ENCODE peak calls at places on chromosome 1, in five cellular contexts. O is kidney, D is choroid plexus epithelial cell, H is lung, U is heart left ventricle. A is an unnamed sample.

GRCh38 chr1:234337233-234337632 is 36.0 kb upstream of the COA6 start:
- DNase-seq in O (no peak), D (no peak), H (no peak), U (no peak), A (no peak)

GRCh38 chr1:167661527-167662436 is 31.8 kb downstream of the RCSD1 start:
- DNase-seq in O (no peak), D (peak), H (no peak), U (peak), A (peak)

GRCh38 chr1:33524586-33524985 is 52.1 kb downstream of the ZSCAN20 start:
- DNase-seq in O (no peak), D (no peak), H (no peak), U (no peak), A (no peak)

GRCh38 chr1:226549937-226550670 is 1.5 kb downstream of the STUM start:
- DNase-seq in O (peak), D (no peak), H (no peak), U (peak), A (no peak)

GRCh38 chr1:68329096-68329835 is 96.9 kb upstream of the WLS start:
- DNase-seq in O (no peak), D (no peak), H (no peak), U (no peak), A (peak)

GRCh38 chr1:113353581-113353980 is 36.7 kb upstream of the MAGI3 start:
- DNase-seq in O (no peak), D (no peak), H (no peak), U (no peak), A (peak)

GRCh38 chr1:2937805-2938204 is 83.5 kb upstream of the ACTRT2 start:
- DNase-seq in O (no peak), D (no peak), H (no peak), U (no peak), A (no peak)

GRCh38 chr1:41679531-41679930 is 195.0 kb upstream of the EDN2 start:
- DNase-seq in O (peak), D (no peak), H (no peak), U (no peak), A (no peak)

GRCh38 chr1:44826375-44827196 is 16.5 kb downstream of the PTCH2 start:
- DNase-seq in O (peak), D (peak), H (no peak), U (peak), A (peak)

GRCh38 chr1:51234721-51235425 is 1.2 kb upstream of the RNF11 start:
- DNase-seq in O (peak), D (peak), H (peak), U (peak), A (no peak)

GRCh38 chr1:85237613-85238012 is 21.8 kb downstream of the C1orf52 start:
- DNase-seq in O (no peak), D (no peak), H (no peak), U (no peak), A (no peak)

GRCh38 chr1:67120855-67121619 is 13.7 kb downstream of the C1orf141 start:
- DNase-seq in O (no peak), D (no peak), H (no peak), U (no peak), A (no peak)

GRCh38 chr1:67130673-67131072 is 4.1 kb downstream of the C1orf141 start:
- DNase-seq in O (no peak), D (no peak), H (no peak), U (no peak), A (no peak)

GRCh38 chr1:67124455-67124854 is 10.3 kb downstream of the C1orf141 start:
- DNase-seq in O (no peak), D (no peak), H (no peak), U (no peak), A (no peak)

GRCh38 chr1:67126974-67127373 is 7.8 kb downstream of the C1orf141 start:
- DNase-seq in O (no peak), D (no peak), H (no peak), U (no peak), A (no peak)

GRCh38 chr1:67126111-67126746 is 8.5 kb downstream of the C1orf141 start:
- DNase-seq in O (no peak), D (peak), H (no peak), U (no peak), A (peak)
- TF ChIP-seq CTCF in O (no peak), D (peak), H (no peak), U (no peak), A (peak)

GRCh38 chr1:209652121-209652742 is at the start of gene LAMB3:
- DNase-seq in O (peak), D (no peak), H (peak), U (no peak), A (no peak)
- H3K4me3 ChIP-seq in O (no peak), D (no peak), H (no peak), U (no peak), A (no peak)

DNA sequence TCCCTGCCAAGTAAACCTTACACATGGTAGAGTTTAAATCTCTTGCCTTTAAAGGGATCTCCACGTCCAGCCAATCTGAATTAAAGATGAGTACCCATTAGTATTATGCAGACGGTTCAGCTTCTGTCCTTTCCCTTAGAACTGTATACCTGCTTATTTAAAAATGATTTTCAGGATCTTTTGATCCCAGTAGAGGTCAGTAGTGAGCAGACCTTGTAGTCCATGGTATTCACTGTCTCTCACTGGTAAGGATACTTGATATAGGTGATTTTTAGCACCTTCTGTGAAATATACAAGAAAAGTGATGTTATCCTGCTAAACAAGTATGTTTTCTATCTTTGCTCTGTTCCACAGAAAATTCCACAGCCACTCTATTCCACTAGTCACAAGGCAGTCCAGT is 1211.6 kb upstream of the ADGRL4 start:
- DNase-seq in O (no peak), D (peak), H (no peak), U (no peak), A (peak)
- TF ChIP-seq CTCF in O (peak), D (peak), H (no peak), U (peak), A (peak)

DNA sequence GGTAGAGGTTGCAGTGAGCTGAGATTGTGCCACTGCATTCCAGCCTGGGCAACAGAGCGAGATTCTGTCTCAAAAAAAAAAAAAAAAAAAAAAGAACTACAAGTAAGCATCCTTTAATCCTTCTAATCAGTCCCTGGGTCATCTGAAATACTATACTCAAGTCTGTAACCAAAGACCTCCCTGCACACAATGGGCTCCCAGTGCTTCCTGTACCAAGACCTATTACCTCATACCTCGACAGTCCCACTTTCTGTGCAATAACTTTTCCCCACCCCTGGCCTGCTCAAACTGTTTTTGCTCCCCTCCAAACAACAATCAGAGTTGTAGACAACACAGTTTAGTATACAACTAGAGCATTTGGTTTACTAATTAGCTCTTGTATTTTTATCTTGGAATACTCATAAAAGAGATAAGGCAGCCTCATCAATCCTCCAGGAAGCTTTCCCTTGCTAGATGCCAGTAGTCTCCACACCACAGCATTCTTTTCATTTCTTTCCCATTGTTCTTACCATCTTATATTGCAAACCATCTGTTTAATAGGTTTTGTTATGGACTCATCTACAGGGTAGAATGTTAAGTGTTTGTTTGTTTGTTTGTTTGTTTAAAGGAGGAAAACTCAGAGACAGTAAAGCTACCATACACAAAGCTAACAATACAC is 19.2 kb upstream of the RLF start:
- DNase-seq in O (no peak), D (no peak), H (no peak), U (no peak), A (no peak)
- H3K4me3 ChIP-seq in O (no peak), D (no peak), H (no peak), U (no peak), A (no peak)

GRCh38 chr1:205448540-205449253 is 7.1 kb downstream of the BLACAT1 start:
- DNase-seq in O (no peak), D (no peak), H (no peak), U (no peak), A (no peak)

GRCh38 chr1:205449254-205449749 is 6.5 kb downstream of the BLACAT1 start:
- DNase-seq in O (no peak), D (no peak), H (no peak), U (no peak), A (no peak)

GRCh38 chr1:205450448-205450847 is 5.4 kb downstream of the BLACAT1 start:
- DNase-seq in O (no peak), D (no peak), H (no peak), U (no peak), A (no peak)

GRCh38 chr1:205451202-205451601 is 4.6 kb downstream of the BLACAT1 start:
- DNase-seq in O (no peak), D (no peak), H (no peak), U (no peak), A (no peak)

DNA sequence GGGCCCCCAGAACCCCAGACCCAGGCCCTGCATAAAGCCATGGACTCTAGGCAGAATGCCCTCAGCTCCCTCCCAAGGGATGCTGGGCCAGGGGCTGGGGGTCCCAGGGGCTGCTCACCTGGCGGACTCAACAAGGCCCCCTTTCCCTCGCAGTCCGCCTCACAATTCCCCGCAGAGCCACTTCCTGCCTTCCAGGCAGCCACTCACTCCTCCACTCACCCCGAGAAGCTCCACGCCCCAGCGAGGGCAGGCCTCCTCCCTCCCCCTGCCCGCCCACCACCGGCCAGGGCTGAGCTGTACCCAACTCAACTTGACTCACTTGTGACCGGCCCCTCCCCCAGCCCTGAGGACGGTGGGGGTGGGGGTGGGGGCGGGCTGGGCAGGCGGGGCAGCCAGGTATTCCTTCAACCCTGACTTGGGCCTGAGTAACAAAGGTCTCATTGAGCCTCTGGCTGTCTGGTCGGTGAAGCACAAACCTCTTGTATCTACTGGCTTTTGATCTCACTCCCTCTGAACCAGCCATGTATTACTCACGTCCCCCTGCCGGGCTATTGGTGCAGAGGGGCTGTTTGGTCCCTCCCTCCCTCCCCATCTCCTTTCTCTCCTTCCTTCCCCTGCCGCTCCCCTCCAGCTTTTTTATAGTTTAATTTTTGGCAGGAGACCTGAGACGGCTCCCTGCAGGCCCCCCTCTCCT is 5.9 kb downstream of the BLACAT1 start:
- DNase-seq in O (peak), D (peak), H (peak), U (no peak), A (peak)
- TF ChIP-seq CTCF in O (no peak), D (peak), H (no peak), U (no peak), A (no peak)

GRCh38 chr1:223707270-223708000 is 4.9 kb upstream of the CAPN2 start:
- DNase-seq in O (peak), D (peak), H (peak), U (peak), A (peak)
- H3K4me3 ChIP-seq in O (no peak), D (no peak), H (no peak), U (no peak), A (peak)

DNA sequence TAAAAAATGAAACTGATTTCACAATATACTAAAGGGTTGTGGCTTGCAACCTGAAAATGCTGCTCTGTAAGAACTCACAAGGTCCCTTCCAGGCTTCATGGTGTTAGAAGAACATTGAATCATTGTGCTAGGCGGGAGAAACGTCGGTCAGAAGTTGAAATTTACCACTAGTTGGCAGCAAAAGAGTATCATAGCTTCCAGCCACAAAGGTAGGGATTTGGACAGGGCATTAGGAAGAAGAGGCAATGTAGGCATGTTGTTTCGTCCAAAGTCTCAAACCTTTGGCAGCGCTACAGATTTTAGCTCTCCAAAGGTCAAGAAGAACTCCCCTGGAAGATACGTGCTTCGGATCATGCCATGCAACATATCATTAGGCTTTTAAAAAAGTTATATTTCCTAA is 62.5 kb upstream of the ZP4 start:
- DNase-seq in O (no peak), D (no peak), H (no peak), U (no peak), A (no peak)
- TF ChIP-seq CTCF in O (peak), D (no peak), H (no peak), U (no peak), A (no peak)

GRCh38 chr1:97691325-97691724 is 229.5 kb downstream of the DPYD start:
- DNase-seq in O (no peak), D (no peak), H (no peak), U (no peak), A (no peak)

GRCh38 chr1:97680894-97681293 is 239.9 kb downstream of the DPYD start:
- DNase-seq in O (no peak), D (peak), H (no peak), U (no peak), A (peak)

GRCh38 chr1:97680460-97680859 is 240.4 kb downstream of the DPYD start:
- DNase-seq in O (no peak), D (peak), H (no peak), U (no peak), A (no peak)

GRCh38 chr1:97685355-97685754 is 235.5 kb downstream of the DPYD start:
- DNase-seq in O (no peak), D (no peak), H (no peak), U (no peak), A (no peak)
- H3K4me3 ChIP-seq in O (no peak), D (no peak), H (no peak), U (no peak), A (no peak)

GRCh38 chr1:46725736-46726108 is 6.8 kb upstream of the EFCAB14 start:
- DNase-seq in O (no peak), D (peak), H (no peak), U (no peak), A (peak)
- TF ChIP-seq CTCF in O (no peak), D (no peak), H (no peak), U (no peak), A (no peak)

A was measured in fibroblast of the aortic adventitia.